ENCODE peak calls at places on chromosome 14, in four cellular contexts. One of them, this sample, is unnamed.

GRCh38 chr14:38490273-38490672 is 234.4 kb upstream of the CLEC14A start:
- DNase-seq in HepG2: no peak
- DNase-seq in K562: no peak
- DNase-seq in GM12878: peak
- DNase-seq in this sample: no peak

GRCh38 chr14:59510001-59510400 is 25.7 kb downstream of the JKAMP start:
- DNase-seq in GM12878: no peak
- DNase-seq in HepG2: no peak
- DNase-seq in K562: no peak
- DNase-seq in this sample: no peak

GRCh38 chr14:100438678-100439592 is 115.8 kb downstream of the SLC25A47 start:
- DNase-seq in GM12878: no peak
- DNase-seq in HepG2: peak
- DNase-seq in K562: no peak
- DNase-seq in this sample: peak

GRCh38 chr14:60151715-60152114 is 13.5 kb downstream of the DHRS7 start:
- DNase-seq in K562: no peak
- DNase-seq in GM12878: no peak
- DNase-seq in HepG2: no peak
- DNase-seq in this sample: no peak

GRCh38 chr14:105622329-105622955 is 96.1 kb downstream of the TMEM121 start:
- DNase-seq in HepG2: no peak
- DNase-seq in K562: no peak
- DNase-seq in GM12878: no peak
- DNase-seq in this sample: no peak

GRCh38 chr14:56172571-56172971 is 54.4 kb downstream of the PELI2 start:
- DNase-seq in K562: no peak
- DNase-seq in HepG2: no peak
- DNase-seq in GM12878: no peak
- DNase-seq in this sample: no peak

GRCh38 chr14:68815288-68816182 is 22.7 kb upstream of the ZFP36L1 start:
- DNase-seq in GM12878: no peak
- DNase-seq in K562: no peak
- DNase-seq in HepG2: no peak
- DNase-seq in this sample: no peak

GRCh38 chr14:63438065-63438757 is 105.0 kb downstream of the PPP2R5E start:
- DNase-seq in HepG2: peak
- DNase-seq in GM12878: no peak
- DNase-seq in K562: peak
- DNase-seq in this sample: no peak

GRCh38 chr14:99871771-99872170 is 78.6 kb downstream of the EML1 start:
- DNase-seq in HepG2: no peak
- DNase-seq in GM12878: no peak
- DNase-seq in K562: no peak
- DNase-seq in this sample: no peak

GRCh38 chr14:88384653-88385205 is 728 bp upstream of the SPATA7 start:
- DNase-seq in K562: peak
- DNase-seq in GM12878: no peak
- DNase-seq in HepG2: no peak
- DNase-seq in this sample: no peak

GRCh38 chr14:73014105-73014504 is 12.8 kb downstream of the ZFYVE1 start:
- DNase-seq in GM12878: peak
- DNase-seq in HepG2: no peak
- DNase-seq in K562: no peak
- DNase-seq in this sample: no peak

GRCh38 chr14:24280797-24281460 is 9.5 kb upstream of the RABGGTA start:
- DNase-seq in GM12878: no peak
- DNase-seq in HepG2: no peak
- DNase-seq in K562: no peak
- DNase-seq in this sample: no peak

GRCh38 chr14:59359451-59360124 is 105.6 kb downstream of the GPR135 start:
- DNase-seq in GM12878: peak
- DNase-seq in K562: no peak
- DNase-seq in HepG2: no peak
- DNase-seq in this sample: no peak

GRCh38 chr14:39339003-39339402 is 93.2 kb downstream of the FBXO33 start:
- DNase-seq in HepG2: peak
- DNase-seq in K562: peak
- DNase-seq in GM12878: no peak
- DNase-seq in this sample: peak

GRCh38 chr14:34461334-34462131 is 507 bp downstream of the SPTSSA start:
- DNase-seq in K562: peak
- DNase-seq in HepG2: peak
- DNase-seq in GM12878: no peak
- DNase-seq in this sample: peak

GRCh38 chr14:92573761-92574498 is 60.3 kb downstream of the RIN3 start:
- DNase-seq in K562: no peak
- DNase-seq in HepG2: no peak
- DNase-seq in GM12878: no peak
- DNase-seq in this sample: no peak

GRCh38 chr14:70881549-70882174 is 25.6 kb upstream of the PCNX1 start:
- DNase-seq in GM12878: peak
- DNase-seq in HepG2: no peak
- DNase-seq in K562: no peak
- DNase-seq in this sample: no peak

GRCh38 chr14:104973215-104974145 is 4.7 kb downstream of the AHNAK2 start:
- DNase-seq in GM12878: no peak
- DNase-seq in HepG2: no peak
- DNase-seq in K562: no peak
- DNase-seq in this sample: no peak

GRCh38 chr14:104100171-104101085 is 14.9 kb downstream of the ASPG start:
- DNase-seq in K562: no peak
- DNase-seq in HepG2: no peak
- DNase-seq in GM12878: no peak
- DNase-seq in this sample: no peak

GRCh38 chr14:64201296-64201695 is 92.9 kb downstream of the ESR2 start:
- DNase-seq in GM12878: no peak
- DNase-seq in HepG2: no peak
- DNase-seq in K562: no peak
- DNase-seq in this sample: no peak

GRCh38 chr14:99779751-99780150 is 13.5 kb upstream of the EML1 start:
- DNase-seq in GM12878: no peak
- DNase-seq in K562: no peak
- DNase-seq in HepG2: no peak
- DNase-seq in this sample: no peak

GRCh38 chr14:100271247-100271939 is 32.4 kb downstream of the YY1 start:
- DNase-seq in K562: no peak
- DNase-seq in GM12878: no peak
- DNase-seq in HepG2: peak
- DNase-seq in this sample: peak

DNA sequence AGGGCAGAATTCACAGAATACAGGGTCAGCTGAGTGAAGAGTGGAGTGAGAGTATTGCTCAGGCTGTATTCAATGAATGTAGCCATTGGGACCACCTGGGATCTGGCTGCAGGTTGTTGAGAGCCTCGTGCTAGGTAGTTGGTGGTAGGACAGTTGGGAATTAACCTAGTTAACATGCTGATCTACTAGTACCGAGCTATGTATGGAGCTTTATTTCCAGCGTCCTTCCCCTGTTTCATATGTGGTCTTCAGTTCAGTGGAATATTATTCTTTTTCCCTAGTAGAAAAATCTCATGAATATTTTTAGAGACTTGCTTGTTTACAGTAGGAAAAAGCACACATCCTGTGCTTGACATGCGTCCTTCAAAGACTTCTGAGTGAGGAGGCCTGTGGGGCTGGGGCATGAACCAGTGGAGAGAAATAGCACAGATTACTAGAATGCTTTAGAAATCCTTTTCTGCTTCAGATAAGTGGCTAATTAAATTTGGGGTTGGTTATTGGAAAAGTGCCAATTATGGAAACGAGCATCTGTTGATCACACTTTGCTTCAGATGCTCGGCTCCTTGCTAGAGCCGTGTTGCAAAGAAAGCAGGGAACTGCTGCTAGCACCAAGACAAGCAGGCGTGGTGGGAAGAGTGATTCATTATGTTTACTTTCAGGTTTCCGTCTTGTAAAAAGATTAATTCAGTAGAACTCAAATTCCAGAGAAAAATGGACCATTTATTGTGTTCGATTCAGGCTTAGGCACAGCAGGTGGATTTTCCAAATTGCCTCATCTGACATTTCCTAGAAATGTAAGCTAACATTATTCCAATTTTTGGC is 53.6 kb downstream of the ARF6 start:
- DNase-seq in HepG2: peak
- DNase-seq in K562: no peak
- DNase-seq in GM12878: no peak
- DNase-seq in this sample: no peak
- TF ChIP-seq TARDBP in HepG2: no peak
- TF ChIP-seq TARDBP in K562: no peak
- TF ChIP-seq TARDBP in GM12878: no peak
- TF ChIP-seq TARDBP in this sample: no peak

GRCh38 chr14:49250517-49250916 is 335.7 kb downstream of the RPS29 start:
- DNase-seq in K562: no peak
- DNase-seq in GM12878: no peak
- DNase-seq in HepG2: no peak
- DNase-seq in this sample: no peak

GRCh38 chr14:49250109-49250508 is 336.1 kb downstream of the RPS29 start:
- DNase-seq in HepG2: no peak
- DNase-seq in K562: no peak
- DNase-seq in GM12878: no peak
- DNase-seq in this sample: no peak

DNA sequence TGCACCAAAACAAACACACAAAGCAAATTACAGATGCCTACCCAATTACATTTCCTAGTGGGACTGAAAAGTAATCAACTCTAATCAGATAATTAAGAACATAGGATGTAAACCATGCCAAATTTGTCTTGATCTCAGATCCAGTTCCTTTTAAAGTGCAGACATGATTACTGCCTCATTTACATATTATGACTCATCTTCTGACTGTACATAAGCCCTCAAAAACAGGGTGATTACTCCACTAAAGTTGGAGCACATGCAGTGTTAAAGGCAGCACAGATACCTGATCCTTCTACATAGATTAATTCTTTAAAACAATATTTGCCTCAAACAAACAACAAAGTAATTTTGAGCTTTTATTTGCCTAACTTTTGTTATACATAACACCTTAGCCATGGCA is 337.2 kb downstream of the RPS29 start:
- DNase-seq in HepG2: no peak
- DNase-seq in GM12878: no peak
- DNase-seq in K562: no peak
- DNase-seq in this sample: no peak
- TF ChIP-seq TARDBP in HepG2: no peak
- TF ChIP-seq TARDBP in GM12878: no peak
- TF ChIP-seq TARDBP in K562: no peak
- TF ChIP-seq TARDBP in this sample: no peak

GRCh38 chr14:75714993-75715392 is 53.9 kb downstream of the TTLL5 start:
- DNase-seq in GM12878: no peak
- DNase-seq in HepG2: no peak
- DNase-seq in K562: no peak
- DNase-seq in this sample: no peak

GRCh38 chr14:75717729-75718128 is 56.7 kb downstream of the TTLL5 start:
- DNase-seq in K562: no peak
- DNase-seq in GM12878: no peak
- DNase-seq in HepG2: no peak
- DNase-seq in this sample: no peak

GRCh38 chr14:75718199-75718598 is 57.2 kb downstream of the TTLL5 start:
- DNase-seq in HepG2: no peak
- DNase-seq in K562: peak
- DNase-seq in GM12878: no peak
- DNase-seq in this sample: no peak

GRCh38 chr14:75711796-75712211 is 50.8 kb downstream of the TTLL5 start:
- DNase-seq in K562: peak
- DNase-seq in HepG2: peak
- DNase-seq in GM12878: peak
- DNase-seq in this sample: no peak

DNA sequence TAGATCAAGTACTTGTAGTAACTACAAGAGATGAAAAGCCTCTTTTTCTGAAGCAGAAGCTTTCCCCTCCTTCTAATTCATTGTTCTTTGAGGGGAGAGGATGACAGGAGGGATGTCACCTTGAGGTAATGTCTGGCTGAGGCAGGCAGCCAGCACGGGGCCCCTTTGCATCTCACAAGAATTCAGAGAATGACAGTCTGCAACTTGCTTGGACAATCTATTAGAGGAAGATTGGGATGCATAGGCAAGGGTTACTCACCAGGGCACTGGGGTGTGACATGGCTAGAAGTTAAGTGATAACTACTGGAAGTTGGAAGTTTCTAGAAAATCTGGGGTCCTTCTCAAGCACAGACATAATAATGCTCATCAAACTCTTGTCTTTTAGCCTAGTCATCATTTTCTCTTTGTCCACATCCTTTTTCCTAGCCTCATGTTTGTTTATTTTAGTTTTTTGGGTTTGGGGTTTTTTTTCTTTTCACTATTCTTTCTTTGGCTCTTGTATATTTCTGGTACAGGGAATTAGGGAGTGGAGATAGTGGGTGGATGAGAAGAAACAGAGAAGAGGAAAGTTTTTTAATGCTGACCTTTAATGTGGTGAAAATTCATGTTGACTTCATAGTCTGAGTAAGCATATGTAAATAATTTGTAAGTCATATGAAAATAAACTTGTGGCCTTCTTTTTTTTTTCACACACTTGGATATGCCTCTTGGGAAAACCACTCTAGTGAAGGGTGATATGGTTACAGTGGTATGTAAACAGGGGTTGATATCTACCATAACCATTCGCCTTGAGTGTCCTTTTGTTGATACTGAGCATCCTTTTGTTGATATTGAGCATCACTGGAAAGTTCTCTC is 55.1 kb downstream of the TTLL5 start:
- DNase-seq in GM12878: no peak
- DNase-seq in K562: no peak
- DNase-seq in HepG2: no peak
- DNase-seq in this sample: no peak
- TF ChIP-seq TARDBP in GM12878: no peak
- TF ChIP-seq TARDBP in K562: no peak
- TF ChIP-seq TARDBP in HepG2: no peak
- TF ChIP-seq TARDBP in this sample: no peak

DNA sequence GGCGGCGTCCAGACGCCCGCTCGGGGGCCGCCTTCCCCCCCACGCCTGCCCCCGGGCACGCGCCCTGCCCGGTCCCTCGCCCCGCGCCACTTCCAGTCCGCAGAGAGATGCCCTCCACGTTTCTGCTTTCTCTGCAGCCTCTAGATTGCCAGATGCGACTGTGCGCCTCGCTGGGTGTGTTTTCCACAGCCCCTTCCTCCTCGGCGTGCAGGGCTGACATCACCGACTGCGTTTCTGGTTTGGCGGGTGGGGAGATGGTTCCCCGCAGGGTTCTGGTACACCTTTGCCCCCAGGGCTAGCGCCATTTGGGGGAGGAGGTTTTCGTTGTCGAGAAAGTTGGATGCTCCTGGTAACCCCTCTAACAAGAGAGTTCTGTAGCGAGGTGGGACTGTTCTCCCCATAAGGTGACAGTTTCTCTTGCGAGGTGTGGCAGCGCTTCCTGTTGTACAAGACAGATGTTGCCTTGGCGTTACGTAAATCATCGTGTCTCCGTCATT is 1.5 kb downstream of the CALM1 start:
- DNase-seq in K562: peak
- DNase-seq in GM12878: no peak
- DNase-seq in HepG2: no peak
- DNase-seq in this sample: peak
- TF ChIP-seq TARDBP in K562: no peak
- TF ChIP-seq TARDBP in GM12878: no peak
- TF ChIP-seq TARDBP in HepG2: no peak
- TF ChIP-seq TARDBP in this sample: no peak